ENCODE peak calls at places on chromosomes 3 and 15, in seven cellular contexts. X is keratinocyte, S is fibroblast of lung, F is HCT116, T is breast epithelium, C is endothelial cell of umbilical vein, V is sigmoid colon. Y is an unnamed sample. For H3K4me1, the result is how much of the 10 kb centered on the place peaks cover.

GRCh38 chr3:119990888-119991287 is 103.4 kb downstream of the GSK3B start:
- DNase-seq in V (no peak), T (no peak), S (peak), F (no peak), X (no peak), C (peak), Y (no peak)

GRCh38 chr3:106860182-106860581 is 517.1 kb upstream of the CCDC54 start:
- DNase-seq in V (no peak), S (peak), T (no peak), F (no peak), C (peak), X (no peak), Y (no peak)

GRCh38 chr3:179730508-179730907 is 77.7 kb downstream of the USP13 start:
- DNase-seq in F (no peak), C (no peak), S (no peak), V (no peak), T (no peak), X (no peak), Y (no peak)

GRCh38 chr3:65149877-65150276 is 462.1 kb upstream of the ADAMTS9 start:
- DNase-seq in V (no peak), C (no peak), F (no peak), T (no peak), S (no peak), X (no peak), Y (no peak)

GRCh38 chr15:100713163-100713867 is 110.9 kb downstream of the ASB7 start:
- DNase-seq in S (no peak), X (peak), F (peak), T (peak), V (peak), C (peak), Y (peak)

GRCh38 chr3:137039570-137039969 is 81.8 kb downstream of the IL20RB start:
- DNase-seq in V (no peak), F (no peak), X (no peak), S (no peak), C (no peak), T (no peak), Y (no peak)

GRCh38 chr3:43477600-43477999 is 144.2 kb downstream of the ANO10 start:
- DNase-seq in C (peak), F (no peak), T (no peak), V (no peak), S (no peak), X (no peak), Y (peak)

GRCh38 chr15:65945616-65946015 is 76.3 kb downstream of the RAB11A start:
- DNase-seq in F (no peak), T (no peak), C (no peak), S (no peak), X (no peak), V (no peak), Y (no peak)

GRCh38 chr15:37682304-37682703 is 252.1 kb upstream of the TMCO5A start:
- DNase-seq in V (no peak), X (no peak), T (no peak), S (peak), F (peak), C (peak), Y (no peak)

GRCh38 chr3:65448120-65448519 is 590.6 kb downstream of the MAGI1 start:
- DNase-seq in S (no peak), V (no peak), C (no peak), F (no peak), T (no peak), X (no peak), Y (no peak)

GRCh38 chr3:18645603-18646002 is 220.5 kb upstream of the SATB1 start:
- DNase-seq in C (no peak), S (no peak), X (no peak), T (no peak), F (no peak), V (no peak), Y (no peak)

GRCh38 chr15:93146196-93146595 is 57.2 kb upstream of the RGMA start:
- DNase-seq in T (no peak), X (no peak), C (no peak), F (no peak), S (no peak), V (no peak), Y (no peak)

GRCh38 chr3:20075197-20075596 is 35.0 kb downstream of the KAT2B start:
- DNase-seq in X (no peak), S (no peak), F (no peak), V (no peak), T (no peak), C (no peak), Y (no peak)

GRCh38 chr3:194939532-194939909 is 253.8 kb downstream of the FAM43A start:
- DNase-seq in C (no peak), S (no peak), V (no peak), T (no peak), X (no peak), F (no peak), Y (no peak)

GRCh38 chr3:100603449-100603848 is 6.0 kb upstream of the ADGRG7 start:
- DNase-seq in X (no peak), T (no peak), C (peak), F (peak), V (no peak), S (peak), Y (no peak)

GRCh38 chr3:56415672-56416071 is 52.6 kb downstream of the ERC2 start:
- DNase-seq in C (peak), F (no peak), X (no peak), T (no peak), V (no peak), S (no peak), Y (no peak)

GRCh38 chr3:177426151-177426904 is 229.0 kb upstream of the TBL1XR1 start:
- DNase-seq in X (no peak), S (no peak), T (no peak), V (no peak), C (no peak), F (no peak), Y (no peak)
- H3K4me1 ChIP-seq in X (under half), S (under half), T (under half), V (under half), C (under half), F (under half), Y (under half)

DNA sequence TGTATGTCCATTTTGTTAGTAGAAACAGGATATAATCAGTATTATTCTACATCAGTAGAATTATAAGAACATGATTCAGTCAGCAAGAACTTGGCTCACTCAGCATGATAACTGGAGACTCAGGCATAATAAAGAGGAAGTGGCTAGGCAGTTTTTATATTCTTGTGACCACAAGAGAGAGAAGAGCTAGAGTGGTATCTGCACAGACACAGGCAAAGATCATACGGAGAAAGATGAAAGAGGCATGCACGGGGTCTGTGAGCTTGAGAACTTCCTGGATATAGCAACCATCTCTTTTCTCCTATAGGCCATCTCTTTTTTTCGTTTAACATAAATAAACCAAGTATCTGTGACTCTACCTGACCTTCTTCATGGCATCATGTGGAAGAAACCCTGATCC is 46.8 kb downstream of the MYO5A start:
- DNase-seq in X (peak), C (peak), S (peak), T (no peak), V (no peak), F (peak), Y (no peak)
- H3K27ac ChIP-seq in X (peak), C (peak), S (no peak), T (no peak), V (peak), F (no peak), Y (no peak)

GRCh38 chr3:126714921-126715320 is 10.9 kb downstream of the CHCHD6 start:
- DNase-seq in S (no peak), X (no peak), V (no peak), T (no peak), C (no peak), F (no peak), Y (no peak)
- TF ChIP-seq CTCF in S (no peak), X (no peak), V (no peak), T (no peak), C (no peak), F (peak), Y (no peak)

GRCh38 chr3:13517253-13517977 is 31.5 kb upstream of the FBLN2 start:
- DNase-seq in C (no peak), V (peak), T (peak), X (no peak), F (no peak), S (no peak), Y (peak)

GRCh38 chr3:13518516-13519351 is 30.2 kb upstream of the FBLN2 start:
- DNase-seq in V (peak), F (no peak), X (no peak), S (peak), C (no peak), T (peak), Y (peak)

GRCh38 chr3:13521309-13521708 is 27.6 kb upstream of the FBLN2 start:
- DNase-seq in F (no peak), T (no peak), S (no peak), C (no peak), V (no peak), X (no peak), Y (no peak)

GRCh38 chr3:13520326-13520880 is 28.5 kb upstream of the FBLN2 start:
- DNase-seq in F (no peak), V (no peak), T (no peak), C (no peak), S (no peak), X (no peak), Y (no peak)

DNA sequence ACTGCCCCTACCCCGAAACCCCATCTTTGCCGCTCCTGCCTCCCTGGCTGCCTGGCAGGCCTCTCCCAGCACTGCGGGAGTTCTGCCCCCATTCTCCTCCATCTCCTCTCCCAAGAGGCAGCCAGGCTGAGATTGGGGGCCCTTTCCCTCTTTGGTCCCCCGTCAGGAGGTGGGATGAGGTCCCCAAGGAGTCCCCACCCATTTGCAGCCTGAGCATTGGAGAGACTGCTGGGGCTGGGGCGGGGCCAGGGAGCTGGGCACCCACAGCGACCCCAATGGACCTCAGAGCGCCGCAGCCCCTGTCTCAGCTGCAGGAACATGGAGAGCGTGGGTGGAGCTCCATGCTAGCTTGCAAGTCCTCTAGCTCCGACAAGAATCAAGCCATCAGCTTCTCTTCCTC is 29.5 kb upstream of the FBLN2 start:
- DNase-seq in T (no peak), V (no peak), C (no peak), F (no peak), S (no peak), X (no peak), Y (no peak)
- H3K4me1 ChIP-seq in T (under half), V (under half), C (under half), F (under half), S (under half), X (under half), Y (under half)